ENCODE peak calls at places on chromosomes 7 and 10, in five cellular contexts. D is naive thymus-derived CD4-positive, alpha-beta T cell; C is PC-3; K is cortex of kidney; L is MCF 10A. F is an unnamed sample.
A peak's percentile ranks its signal among the peaks of the same experiment; 100 is the strongest.

GRCh38 chr7:35819310-35819709 is 18.5 kb downstream of the SEPTIN7 start:
- DNase-seq in D (no peak), C (no peak), K (no peak), L (no peak), F (no peak)

GRCh38 chr7:134943785-134944400 is 42.4 kb upstream of the AGBL3 start:
- DNase-seq in D (no peak), C (peak; percentile 74), K (no peak), L (peak; percentile 42), F (no peak)

GRCh38 chr10:129277080-129277479 is 190.0 kb upstream of the MGMT start:
- DNase-seq in D (no peak), C (no peak), K (no peak), L (no peak), F (no peak)

GRCh38 chr7:156752371-156753297 is 112.1 kb downstream of the RNF32 start:
- DNase-seq in D (no peak), C (no peak), K (no peak), L (no peak), F (no peak)

GRCh38 chr10:123008379-123009104 is at the start of the genes ACADSB and IKZF5:
- DNase-seq in D (peak; percentile 96), C (peak; percentile 89), K (peak; percentile 37), L (peak; percentile 98), F (peak; percentile 97)

GRCh38 chr10:89613582-89613981 is 31.5 kb downstream of the PANK1 start:
- DNase-seq in D (no peak), C (no peak), K (no peak), L (no peak), F (no peak)

GRCh38 chr7:150428671-150429451 is 21.6 kb upstream of the GIMAP8 start:
- DNase-seq in D (no peak), C (peak; percentile 94), K (no peak), L (peak; percentile 90), F (peak; percentile 41)

GRCh38 chr10:51215956-51216834 is 141.9 kb downstream of the PRKG1 start:
- DNase-seq in D (no peak), C (no peak), K (no peak), L (no peak), F (no peak)

GRCh38 chr10:69641261-69641980 is 11.4 kb downstream of the FAM241B start:
- DNase-seq in D (no peak), C (peak; percentile 51), K (no peak), L (peak; percentile 76), F (peak; percentile 76)

GRCh38 chr10:31635415-31636065 is 293.1 kb downstream of the ARHGAP12 start:
- DNase-seq in D (no peak), C (peak; percentile 39), K (no peak), L (no peak), F (no peak)

GRCh38 chr10:122307669-122308486 is 36.8 kb downstream of the BTBD16 start:
- DNase-seq in D (no peak), C (peak; percentile 87), K (no peak), L (peak; percentile 98), F (no peak)

GRCh38 chr10:129046074-129046681 is 420.9 kb upstream of the MGMT start:
- DNase-seq in D (no peak), C (no peak), K (no peak), L (no peak), F (no peak)

GRCh38 chr10:48291190-48291589 is 15.3 kb upstream of the MAPK8 start:
- DNase-seq in D (no peak), C (peak; percentile 23), K (no peak), L (no peak), F (no peak)

GRCh38 chr7:98641646-98642489 is 24.8 kb downstream of the NPTX2 start:
- DNase-seq in D (no peak), C (no peak), K (no peak), L (no peak), F (no peak)

GRCh38 chr7:129530881-129531391 is 28.6 kb downstream of the SMKR1 start:
- DNase-seq in D (no peak), C (peak; percentile 93), K (no peak), L (peak; percentile 82), F (no peak)

GRCh38 chr7:18978108-18978495 is 139.3 kb downstream of the TWIST1 start:
- DNase-seq in D (no peak), C (peak; percentile 94), K (no peak), L (peak; percentile 92), F (no peak)

GRCh38 chr7:79786187-79786586 is 332.7 kb upstream of the MAGI2 start:
- DNase-seq in D (no peak), C (no peak), K (no peak), L (no peak), F (no peak)

GRCh38 chr7:34096135-34096775 is 190.9 kb downstream of the BMPER start:
- DNase-seq in D (no peak), C (peak; percentile 6), K (no peak), L (peak; percentile 81), F (no peak)

GRCh38 chr7:41758321-41758720 is 55.4 kb upstream of the INHBA start:
- DNase-seq in D (no peak), C (no peak), K (no peak), L (no peak), F (no peak)

GRCh38 chr7:5315761-5316160 is 33.0 kb downstream of the SLC29A4 start:
- DNase-seq in D (no peak), C (no peak), K (no peak), L (no peak), F (no peak)

GRCh38 chr7:80934286-80934685 is 15.4 kb upstream of the SEMA3C start:
- DNase-seq in D (no peak), C (peak; percentile 32), K (no peak), L (peak; percentile 11), F (no peak)

GRCh38 chr7:5526190-5527037 is 102.8 kb upstream of the TNRC18 start:
- DNase-seq in D (peak; percentile 32), C (peak; percentile 33), K (no peak), L (peak; percentile 81), F (no peak)

GRCh38 chr7:83178066-83178465 is 15.4 kb upstream of the PCLO start:
- DNase-seq in D (no peak), C (no peak), K (no peak), L (no peak), F (no peak)

GRCh38 chr10:70830185-70830584 is 14.4 kb downstream of the SGPL1 start:
- DNase-seq in D (no peak), C (peak; percentile 100), K (no peak), L (no peak), F (no peak)

GRCh38 chr7:3188946-3189345 is 112.1 kb upstream of the SDK1 start:
- DNase-seq in D (no peak), C (no peak), K (no peak), L (no peak), F (no peak)

GRCh38 chr10:100881552-100882250 is 31.1 kb upstream of the SLF2 start:
- DNase-seq in D (no peak), C (no peak), K (no peak), L (no peak), F (peak; percentile 72)

GRCh38 chr7:80481196-80481884 is 30.5 kb downstream of the GNAT3 start:
- DNase-seq in D (no peak), C (peak; percentile 82), K (no peak), L (no peak), F (no peak)

GRCh38 chr7:42244828-42245227 is 7.8 kb upstream of the GLI3 start:
- DNase-seq in D (no peak), C (peak; percentile 54), K (no peak), L (peak; percentile 75), F (no peak)

GRCh38 chr7:6291531-6291930 is 19.1 kb upstream of the CYTH3 start:
- DNase-seq in D (no peak), C (no peak), K (no peak), L (no peak), F (no peak)

GRCh38 chr10:52004342-52004949 is 305.1 kb upstream of the CSTF2T start:
- DNase-seq in D (no peak), C (peak; percentile 94), K (no peak), L (peak; percentile 59), F (no peak)

GRCh38 chr7:63024446-63024845 is 974.2 kb upstream of the ZNF722 start:
- DNase-seq in D (no peak), C (no peak), K (no peak), L (no peak), F (peak; percentile 49)